ENCODE peak calls at places on chromosomes 5 and 9, in ten cellular contexts. One of them, this sample, is unnamed.

GRCh38 chr9:121963542-121963995 is 129.5 kb downstream of the TTLL11 start:
- DNase-seq in testis: no peak
- DNase-seq in ovary: no peak
- DNase-seq in thyroid gland: no peak
- DNase-seq in stomach: no peak
- DNase-seq in right lobe of liver: no peak
- DNase-seq in uterus: no peak
- DNase-seq in sigmoid colon: no peak
- DNase-seq in A549: no peak
- DNase-seq in HCT116: no peak
- DNase-seq in this sample: no peak

GRCh38 chr9:115837618-115838017 is 316.0 kb upstream of the PAPPA start:
- DNase-seq in testis: no peak
- DNase-seq in ovary: no peak
- DNase-seq in thyroid gland: no peak
- DNase-seq in stomach: no peak
- DNase-seq in right lobe of liver: no peak
- DNase-seq in uterus: no peak
- DNase-seq in sigmoid colon: peak; percentile 67
- DNase-seq in A549: no peak
- DNase-seq in HCT116: no peak
- DNase-seq in this sample: no peak

GRCh38 chr5:52844885-52845284 is 57.2 kb downstream of the ITGA1 start:
- DNase-seq in testis: no peak
- DNase-seq in ovary: no peak
- DNase-seq in thyroid gland: no peak
- DNase-seq in stomach: no peak
- DNase-seq in right lobe of liver: no peak
- DNase-seq in uterus: no peak
- DNase-seq in sigmoid colon: no peak
- DNase-seq in A549: no peak
- DNase-seq in HCT116: no peak
- DNase-seq in this sample: no peak

GRCh38 chr5:150672237-150672883 is 11.3 kb downstream of the MYOZ3 start:
- DNase-seq in testis: peak; percentile 45
- DNase-seq in ovary: no peak
- DNase-seq in thyroid gland: peak; percentile 24
- DNase-seq in stomach: peak; percentile 47
- DNase-seq in right lobe of liver: peak; percentile 53
- DNase-seq in uterus: peak; percentile 50
- DNase-seq in sigmoid colon: peak; percentile 79
- DNase-seq in A549: no peak
- DNase-seq in HCT116: no peak
- DNase-seq in this sample: no peak

GRCh38 chr5:95669540-95669939 is 13.3 kb downstream of the SPATA9 start:
- DNase-seq in testis: peak; percentile 88
- DNase-seq in ovary: peak; percentile 88
- DNase-seq in thyroid gland: peak; percentile 8
- DNase-seq in stomach: peak; percentile 26
- DNase-seq in right lobe of liver: peak; percentile 81
- DNase-seq in uterus: peak; percentile 77
- DNase-seq in sigmoid colon: peak; percentile 96
- DNase-seq in A549: no peak
- DNase-seq in HCT116: no peak
- DNase-seq in this sample: peak; percentile 52

GRCh38 chr9:131407717-131408195 is 13.9 kb downstream of the PRRC2B start:
- DNase-seq in testis: peak; percentile 70
- DNase-seq in ovary: peak; percentile 37
- DNase-seq in thyroid gland: peak; percentile 60
- DNase-seq in stomach: no peak
- DNase-seq in right lobe of liver: no peak
- DNase-seq in uterus: peak; percentile 50
- DNase-seq in sigmoid colon: peak; percentile 80
- DNase-seq in A549: no peak
- DNase-seq in HCT116: no peak
- DNase-seq in this sample: no peak

GRCh38 chr5:133738271-133738670 is 125.9 kb upstream of the FSTL4 start:
- DNase-seq in testis: no peak
- DNase-seq in ovary: no peak
- DNase-seq in thyroid gland: no peak
- DNase-seq in stomach: no peak
- DNase-seq in right lobe of liver: no peak
- DNase-seq in uterus: no peak
- DNase-seq in sigmoid colon: no peak
- DNase-seq in A549: no peak
- DNase-seq in HCT116: no peak
- DNase-seq in this sample: no peak

GRCh38 chr9:2055203-2055658 is 40.1 kb downstream of the SMARCA2 start:
- DNase-seq in testis: no peak
- DNase-seq in ovary: no peak
- DNase-seq in thyroid gland: no peak
- DNase-seq in stomach: no peak
- DNase-seq in right lobe of liver: no peak
- DNase-seq in uterus: no peak
- DNase-seq in sigmoid colon: no peak
- DNase-seq in A549: no peak
- DNase-seq in HCT116: no peak
- DNase-seq in this sample: no peak

GRCh38 chr5:107184066-107184465 is 486.7 kb downstream of the EFNA5 start:
- DNase-seq in testis: no peak
- DNase-seq in ovary: no peak
- DNase-seq in thyroid gland: no peak
- DNase-seq in stomach: no peak
- DNase-seq in right lobe of liver: no peak
- DNase-seq in uterus: no peak
- DNase-seq in sigmoid colon: no peak
- DNase-seq in A549: no peak
- DNase-seq in HCT116: no peak
- DNase-seq in this sample: no peak

GRCh38 chr9:18596920-18597319 is 123.0 kb downstream of the ADAMTSL1 start:
- DNase-seq in testis: no peak
- DNase-seq in ovary: no peak
- DNase-seq in thyroid gland: no peak
- DNase-seq in stomach: no peak
- DNase-seq in right lobe of liver: no peak
- DNase-seq in uterus: no peak
- DNase-seq in sigmoid colon: no peak
- DNase-seq in A549: no peak
- DNase-seq in HCT116: no peak
- DNase-seq in this sample: no peak

GRCh38 chr5:13536921-13537320 is 407.6 kb downstream of the DNAH5 start:
- DNase-seq in testis: no peak
- DNase-seq in ovary: no peak
- DNase-seq in thyroid gland: no peak
- DNase-seq in stomach: no peak
- DNase-seq in right lobe of liver: no peak
- DNase-seq in uterus: no peak
- DNase-seq in sigmoid colon: no peak
- DNase-seq in A549: no peak
- DNase-seq in HCT116: no peak
- DNase-seq in this sample: no peak

DNA sequence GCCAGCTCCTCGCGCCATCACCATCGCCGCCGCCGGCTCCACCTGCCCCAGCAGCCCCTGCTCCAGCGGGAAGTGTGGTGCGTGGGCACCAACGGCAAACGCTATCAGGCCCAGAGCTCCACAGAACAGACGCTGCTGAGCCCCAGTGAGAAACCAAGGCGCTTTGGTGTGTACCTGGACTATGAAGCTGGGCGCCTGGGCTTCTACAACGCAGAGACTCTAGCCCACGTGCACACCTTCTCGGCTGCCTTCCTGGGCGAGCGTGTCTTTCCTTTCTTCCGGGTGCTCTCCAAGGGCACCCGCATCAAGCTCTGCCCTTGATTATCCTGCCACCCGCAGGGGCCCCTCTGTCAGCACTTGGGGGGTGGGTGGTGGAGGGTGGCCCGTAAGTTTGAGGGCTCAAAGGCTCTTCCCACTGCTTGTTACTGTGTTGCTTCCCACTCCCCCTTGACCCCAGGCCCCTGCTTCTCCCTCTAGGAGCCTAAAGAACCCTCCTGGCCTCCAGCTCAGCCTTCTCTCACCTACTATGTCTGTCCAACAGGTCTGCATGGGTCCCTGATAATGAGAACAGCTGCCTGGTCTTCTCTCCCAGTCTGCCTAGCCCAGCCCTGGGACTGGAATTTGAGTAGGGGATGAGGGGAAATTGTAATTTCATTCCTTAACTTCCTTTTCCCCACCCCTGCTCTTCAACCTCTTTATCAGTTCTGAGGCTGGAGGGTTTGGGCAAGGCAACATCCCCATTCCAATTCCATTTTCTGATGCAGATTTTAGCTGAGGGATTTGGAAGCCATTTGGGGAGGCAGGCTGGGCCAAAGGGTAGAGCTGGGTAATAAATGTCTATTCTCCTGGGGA is 9.0 kb downstream of the RACK1 start:
- DNase-seq in testis: no peak
- DNase-seq in ovary: no peak
- DNase-seq in thyroid gland: no peak
- DNase-seq in stomach: no peak
- DNase-seq in right lobe of liver: no peak
- DNase-seq in uterus: no peak
- DNase-seq in sigmoid colon: no peak
- DNase-seq in A549: no peak
- DNase-seq in HCT116: no peak
- DNase-seq in this sample: no peak
- TF ChIP-seq POLR2A in testis: no peak
- TF ChIP-seq POLR2A in ovary: no peak
- TF ChIP-seq POLR2A in thyroid gland: no peak
- TF ChIP-seq POLR2A in stomach: no peak
- TF ChIP-seq POLR2A in right lobe of liver: no peak
- TF ChIP-seq POLR2A in uterus: no peak
- TF ChIP-seq POLR2A in sigmoid colon: no peak
- TF ChIP-seq POLR2A in A549: peak; percentile 9
- TF ChIP-seq POLR2A in HCT116: no peak
- TF ChIP-seq POLR2A in this sample: peak; percentile 15

GRCh38 chr9:127555830-127556820 is 56.0 kb upstream of the STXBP1 start:
- DNase-seq in testis: peak; percentile 80
- DNase-seq in ovary: peak; percentile 78
- DNase-seq in thyroid gland: peak; percentile 93
- DNase-seq in stomach: peak; percentile 70
- DNase-seq in right lobe of liver: no peak
- DNase-seq in uterus: peak; percentile 51
- DNase-seq in sigmoid colon: peak; percentile 89
- DNase-seq in A549: peak; percentile 96
- DNase-seq in HCT116: peak; percentile 80
- DNase-seq in this sample: peak; percentile 98
- TF ChIP-seq POLR2A in testis: no peak
- TF ChIP-seq POLR2A in ovary: no peak
- TF ChIP-seq POLR2A in thyroid gland: peak; percentile 30
- TF ChIP-seq POLR2A in stomach: no peak
- TF ChIP-seq POLR2A in right lobe of liver: no peak
- TF ChIP-seq POLR2A in uterus: no peak
- TF ChIP-seq POLR2A in sigmoid colon: no peak
- TF ChIP-seq POLR2A in A549: no peak
- TF ChIP-seq POLR2A in HCT116: no peak
- TF ChIP-seq POLR2A in this sample: no peak

DNA sequence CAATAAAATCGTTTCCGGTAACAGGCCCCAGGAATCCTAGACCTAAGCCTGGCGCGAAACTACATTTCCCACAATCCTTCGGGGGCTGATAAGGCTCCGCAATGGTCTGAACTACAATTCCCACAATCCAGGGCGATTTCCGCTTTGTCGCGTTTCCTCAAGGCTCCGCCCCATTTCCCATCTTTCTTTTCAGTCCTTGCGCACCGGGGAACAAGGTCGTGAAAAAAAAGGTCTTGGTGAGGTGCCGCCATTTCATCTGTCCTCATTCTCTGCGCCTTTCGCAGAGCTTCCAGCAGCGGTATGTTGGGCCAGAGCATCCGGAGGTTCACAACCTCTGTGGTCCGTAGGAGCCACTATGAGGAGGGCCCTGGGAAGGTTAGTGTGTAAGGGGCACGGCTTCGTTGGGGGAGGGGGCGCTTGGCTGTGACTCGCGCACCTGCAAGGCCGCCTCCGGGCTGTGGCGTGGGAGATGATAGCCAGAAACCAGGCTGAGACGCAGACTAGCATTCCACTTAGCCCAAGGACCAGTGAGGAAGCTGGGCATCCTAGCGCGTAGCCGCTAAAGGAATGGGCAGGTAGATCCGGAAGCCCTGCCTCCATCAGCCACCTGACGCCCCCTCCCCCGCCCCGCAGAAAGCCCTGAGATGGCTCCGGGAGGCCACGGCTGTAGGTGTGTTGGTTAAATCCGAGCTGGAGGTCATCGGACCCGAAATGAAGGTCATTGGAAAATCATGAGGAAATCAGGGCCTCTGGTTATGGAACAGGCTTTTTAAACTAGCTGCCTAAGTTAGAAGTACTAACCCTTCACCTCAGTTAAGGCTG is at the start of gene COX7C:
- DNase-seq in testis: peak; percentile 98
- DNase-seq in ovary: peak; percentile 90
- DNase-seq in thyroid gland: peak; percentile 93
- DNase-seq in stomach: peak; percentile 93
- DNase-seq in right lobe of liver: peak; percentile 95
- DNase-seq in uterus: peak; percentile 92
- DNase-seq in sigmoid colon: peak; percentile 96
- DNase-seq in A549: peak; percentile 87
- DNase-seq in HCT116: peak; percentile 94
- DNase-seq in this sample: peak; percentile 59
- TF ChIP-seq POLR2A in testis: no peak
- TF ChIP-seq POLR2A in ovary: peak; percentile 83
- TF ChIP-seq POLR2A in thyroid gland: peak; percentile 91
- TF ChIP-seq POLR2A in stomach: peak; percentile 71
- TF ChIP-seq POLR2A in right lobe of liver: peak; percentile 86
- TF ChIP-seq POLR2A in uterus: peak; percentile 77
- TF ChIP-seq POLR2A in sigmoid colon: peak; percentile 88
- TF ChIP-seq POLR2A in A549: peak; percentile 61
- TF ChIP-seq POLR2A in HCT116: peak; percentile 72
- TF ChIP-seq POLR2A in this sample: peak; percentile 65

GRCh38 chr5:172835246-172836030 is 1.4 kb downstream of the ERGIC1 start:
- DNase-seq in testis: no peak
- DNase-seq in ovary: no peak
- DNase-seq in thyroid gland: no peak
- DNase-seq in stomach: no peak
- DNase-seq in right lobe of liver: no peak
- DNase-seq in uterus: no peak
- DNase-seq in sigmoid colon: no peak
- DNase-seq in A549: no peak
- DNase-seq in HCT116: no peak
- DNase-seq in this sample: no peak

GRCh38 chr5:172838151-172838875 is 4.3 kb downstream of the ERGIC1 start:
- DNase-seq in testis: no peak
- DNase-seq in ovary: no peak
- DNase-seq in thyroid gland: no peak
- DNase-seq in stomach: no peak
- DNase-seq in right lobe of liver: no peak
- DNase-seq in uterus: no peak
- DNase-seq in sigmoid colon: no peak
- DNase-seq in A549: no peak
- DNase-seq in HCT116: no peak
- DNase-seq in this sample: no peak

GRCh38 chr5:172839669-172840068 is 5.6 kb downstream of the ERGIC1 start:
- DNase-seq in testis: no peak
- DNase-seq in ovary: peak; percentile 50
- DNase-seq in thyroid gland: peak; percentile 64
- DNase-seq in stomach: peak; percentile 60
- DNase-seq in right lobe of liver: peak; percentile 87
- DNase-seq in uterus: no peak
- DNase-seq in sigmoid colon: no peak
- DNase-seq in A549: no peak
- DNase-seq in HCT116: no peak
- DNase-seq in this sample: no peak

GRCh38 chr5:172840077-172840777 is 6.2 kb downstream of the ERGIC1 start:
- DNase-seq in testis: no peak
- DNase-seq in ovary: peak; percentile 46
- DNase-seq in thyroid gland: no peak
- DNase-seq in stomach: no peak
- DNase-seq in right lobe of liver: no peak
- DNase-seq in uterus: no peak
- DNase-seq in sigmoid colon: no peak
- DNase-seq in A549: no peak
- DNase-seq in HCT116: no peak
- DNase-seq in this sample: no peak

GRCh38 chr5:172837640-172838039 is 3.6 kb downstream of the ERGIC1 start:
- DNase-seq in testis: peak; percentile 79
- DNase-seq in ovary: no peak
- DNase-seq in thyroid gland: peak; percentile 91
- DNase-seq in stomach: peak; percentile 97
- DNase-seq in right lobe of liver: peak; percentile 74
- DNase-seq in uterus: no peak
- DNase-seq in sigmoid colon: peak; percentile 90
- DNase-seq in A549: no peak
- DNase-seq in HCT116: no peak
- DNase-seq in this sample: no peak
- TF ChIP-seq POLR2A in testis: no peak
- TF ChIP-seq POLR2A in ovary: no peak
- TF ChIP-seq POLR2A in thyroid gland: peak; percentile 61
- TF ChIP-seq POLR2A in stomach: peak; percentile 22
- TF ChIP-seq POLR2A in right lobe of liver: peak; percentile 77
- TF ChIP-seq POLR2A in uterus: no peak
- TF ChIP-seq POLR2A in sigmoid colon: peak; percentile 13
- TF ChIP-seq POLR2A in A549: no peak
- TF ChIP-seq POLR2A in HCT116: no peak
- TF ChIP-seq POLR2A in this sample: no peak

This sample was measured in H54.